ENCODE peak calls at places on chromosomes 11 and 22, in five cellular contexts. J is left ventricle myocardium inferior; F is CD8-positive, alpha-beta T cell; N is tibial nerve; Q is prostate gland. U is an unnamed sample. For H3K9me3 and H3K4me1, the result is how much of the 10 kb centered on the place peaks cover.

GRCh38 chr11:119975561-119976152 is 162.3 kb downstream of the TRIM29 start:
- DNase-seq in F (no peak), J (peak), N (no peak), Q (no peak), U (no peak)

GRCh38 chr11:66359662-66360087 is 11.9 kb downstream of the SLC29A2 start:
- DNase-seq in N (no peak), J (no peak), Q (no peak), F (no peak), U (no peak)

GRCh38 chr11:86147004-86147403 is 78.1 kb upstream of the PICALM start:
- DNase-seq in F (no peak), Q (no peak), N (no peak), J (no peak), U (no peak)

GRCh38 chr11:121464352-121464946 is 11.7 kb upstream of the SORL1-AS1 start:
- DNase-seq in Q (peak), F (peak), J (peak), N (no peak), U (peak)

GRCh38 chr11:66462911-66463310 is 3.8 kb upstream of the PELI3 start:
- DNase-seq in N (no peak), F (no peak), J (no peak), Q (no peak), U (no peak)

GRCh38 chr11:76670475-76671235 is at the start of gene LRRC32:
- DNase-seq in J (peak), N (peak), Q (no peak), F (no peak), U (peak)

GRCh38 chr11:93209476-93209875 is 11.7 kb upstream of the SLC36A4 start:
- DNase-seq in F (no peak), N (no peak), J (no peak), Q (no peak), U (no peak)

GRCh38 chr22:39144101-39144815 is 8.2 kb downstream of the CBX7 start:
- DNase-seq in Q (no peak), J (no peak), N (no peak), F (peak), U (peak)

GRCh38 chr11:130725417-130726233 is 190.7 kb downstream of the SNX19 start:
- DNase-seq in Q (no peak), F (no peak), N (no peak), J (no peak), U (no peak)

GRCh38 chr11:94768602-94769511 is 701 bp downstream of the AMOTL1 start:
- DNase-seq in Q (peak), N (peak), F (no peak), J (peak), U (peak)

GRCh38 chr22:36145881-36146280 is 14.7 kb downstream of the APOL3 start:
- DNase-seq in Q (no peak), F (no peak), N (no peak), J (no peak), U (no peak)

GRCh38 chr11:27282141-27282590 is 80.8 kb downstream of the CCDC34 start:
- DNase-seq in J (peak), N (peak), F (no peak), Q (no peak), U (peak)

GRCh38 chr22:39664485-39665200 is 94.1 kb downstream of the CACNA1I start:
- DNase-seq in Q (no peak), J (no peak), F (peak), N (no peak), U (no peak)

GRCh38 chr22:24554316-24555159 is at the start of gene GUCD1:
- DNase-seq in J (peak), N (no peak), F (peak), Q (peak), U (no peak)

GRCh38 chr11:62545437-62546243 is 966 bp downstream of the AHNAK start:
- DNase-seq in F (peak), N (peak), J (peak), Q (peak), U (peak)

GRCh38 chr11:125902315-125902926 is 585 bp downstream of the PUS3 start:
- DNase-seq in F (no peak), N (no peak), Q (no peak), J (no peak), U (no peak)

GRCh38 chr11:88341852-88342251 is 4.3 kb upstream of the CTSC start:
- DNase-seq in F (no peak), J (no peak), N (no peak), Q (no peak), U (no peak)

DNA sequence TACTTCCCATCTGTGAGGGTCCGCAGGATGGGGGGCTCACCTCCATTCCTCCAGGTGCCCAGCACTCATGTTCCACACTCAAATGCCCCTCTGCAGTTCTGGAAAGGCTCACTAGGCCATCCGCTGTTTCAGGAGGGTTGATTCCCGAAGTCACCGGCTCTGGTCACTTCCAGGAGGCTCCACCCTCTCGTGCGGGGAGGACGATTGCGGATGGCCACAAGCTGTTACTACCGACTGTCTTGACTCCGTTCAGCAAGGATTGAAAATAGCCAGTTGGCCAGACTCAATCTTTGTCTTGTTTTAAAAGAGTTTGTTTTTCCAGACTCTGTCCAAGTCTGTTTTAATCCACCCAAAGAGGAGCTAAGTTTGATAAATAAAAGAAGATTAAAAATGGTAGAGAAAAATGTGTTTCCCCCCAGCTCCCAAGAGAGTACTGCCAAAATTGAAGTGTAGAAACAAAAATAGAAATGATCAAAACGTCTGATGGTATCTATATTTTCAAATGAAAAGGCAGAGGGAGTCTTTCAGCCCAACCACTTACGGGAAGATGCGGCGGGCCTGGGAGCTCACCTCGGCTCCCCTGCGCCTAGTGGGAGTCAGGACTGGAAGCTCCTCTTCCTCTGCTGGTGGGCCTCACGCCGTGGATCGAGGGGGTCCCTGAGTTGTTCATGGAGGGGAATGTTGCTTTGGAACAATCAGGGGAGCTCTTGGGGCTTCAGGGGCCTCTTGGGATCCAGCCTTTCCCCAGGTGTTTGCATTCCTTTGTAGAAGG is 1280.8 kb downstream of the BRD1 start:
- DNase-seq in F (no peak), N (no peak), Q (no peak), J (no peak), U (no peak)
- H3K9me3 ChIP-seq in F (under half), N (under half), Q (under half), J (under half), U (under half)

GRCh38 chr22:32850157-32850556 is 48.7 kb downstream of the TIMP3 start:
- DNase-seq in N (no peak), F (no peak), J (no peak), Q (no peak), U (no peak)

GRCh38 chr22:32849501-32849900 is 48.0 kb downstream of the TIMP3 start:
- DNase-seq in J (no peak), F (no peak), N (no peak), Q (no peak), U (no peak)

GRCh38 chr22:32847067-32847491 is 45.6 kb downstream of the TIMP3 start:
- DNase-seq in N (no peak), F (no peak), J (peak), Q (peak), U (no peak)

GRCh38 chr22:32850591-32851517 is 49.3 kb downstream of the TIMP3 start:
- DNase-seq in J (peak), N (peak), Q (no peak), F (no peak), U (no peak)

DNA sequence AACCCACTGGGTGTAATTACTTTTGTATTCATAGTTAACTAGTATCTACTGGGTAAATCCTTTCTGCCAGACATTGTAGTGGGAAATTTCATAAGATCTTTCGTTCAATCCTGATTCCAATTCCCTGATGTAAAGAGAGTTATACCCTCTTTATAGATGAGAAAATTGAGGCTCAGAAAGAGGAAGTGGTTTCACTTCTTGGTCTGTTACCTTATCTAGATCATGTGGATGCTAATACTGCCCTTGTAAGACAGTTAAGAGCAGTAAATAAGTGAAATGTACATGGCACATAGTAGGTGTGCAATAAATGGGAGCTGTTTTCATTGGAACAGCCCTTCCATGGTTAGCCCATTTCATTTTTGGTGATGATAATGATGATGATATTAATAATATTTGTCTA is 46.7 kb downstream of the TIMP3 start:
- DNase-seq in Q (no peak), J (no peak), F (no peak), N (no peak), U (no peak)
- H3K4me1 ChIP-seq in Q (under half), J (half or more), F (under half), N (under half), U (under half)

GRCh38 chr22:21736084-21736642 is 569 bp upstream of the YPEL1 start:
- DNase-seq in N (no peak), Q (no peak), J (no peak), F (no peak), U (no peak)
- H3K27ac ChIP-seq in N (peak), Q (no peak), J (peak), F (no peak), U (no peak)

GRCh38 chr22:30982501-30982900 is 13.4 kb downstream of the TUG1 start:
- DNase-seq in J (no peak), F (no peak), Q (no peak), N (no peak), U (no peak)
- H3K9me3 ChIP-seq in J (half or more), F (under half), Q (under half), N (under half), U (under half)

GRCh38 chr11:83115992-83116641 is 40.8 kb upstream of the PCF11 start:
- DNase-seq in Q (no peak), N (no peak), F (no peak), J (no peak), U (no peak)

GRCh38 chr11:83118814-83119213 is 38.1 kb upstream of the PCF11 start:
- DNase-seq in J (no peak), Q (no peak), F (no peak), N (no peak), U (no peak)

GRCh38 chr11:83120328-83120727 is 36.6 kb upstream of the PCF11 start:
- DNase-seq in N (no peak), J (no peak), F (no peak), Q (no peak), U (no peak)

GRCh38 chr11:83122050-83122449 is 34.9 kb upstream of the PCF11 start:
- DNase-seq in F (no peak), Q (no peak), N (no peak), J (no peak), U (no peak)

GRCh38 chr11:83119216-83119615 is 37.7 kb upstream of the PCF11 start:
- DNase-seq in N (no peak), J (no peak), F (no peak), Q (no peak), U (no peak)
- H3K4me1 ChIP-seq in N (under half), J (under half), F (half or more), Q (under half), U (under half)

GRCh38 chr11:35215945-35216344 is 77.0 kb downstream of the CD44 start:
- DNase-seq in Q (no peak), J (no peak), F (no peak), N (no peak), U (no peak)

GRCh38 chr11:35214792-35215193 is 75.8 kb downstream of the CD44 start:
- DNase-seq in J (no peak), N (no peak), F (no peak), Q (no peak), U (no peak)

GRCh38 chr11:35216962-35217667 is 78.1 kb downstream of the CD44 start:
- DNase-seq in Q (no peak), J (no peak), F (peak), N (no peak), U (no peak)

GRCh38 chr11:35223429-35223828 is 84.5 kb downstream of the CD44 start:
- DNase-seq in N (no peak), F (no peak), Q (no peak), J (no peak), U (peak)

DNA sequence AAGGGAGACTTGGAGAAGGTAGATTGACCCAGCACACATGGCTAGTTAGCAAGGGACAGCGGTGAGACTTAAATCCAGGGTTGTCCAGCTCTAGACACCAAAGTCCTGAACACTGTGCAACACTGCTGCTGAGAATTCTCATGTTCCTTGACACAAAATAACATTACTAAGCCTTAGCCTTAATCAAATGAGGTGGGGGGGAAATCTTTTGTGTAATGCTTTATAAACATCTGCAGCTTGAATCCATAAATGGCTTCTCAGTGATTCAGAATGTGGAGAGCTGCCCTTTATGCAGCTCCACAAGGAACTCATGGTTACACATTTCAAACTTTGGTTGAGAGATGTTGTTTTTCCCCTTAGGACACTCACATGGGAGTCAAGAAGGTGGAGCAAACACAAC is 80.0 kb downstream of the CD44 start:
- DNase-seq in F (no peak), J (no peak), Q (no peak), N (no peak), U (no peak)
- H3K27ac ChIP-seq in F (no peak), J (no peak), Q (no peak), N (peak), U (no peak)

DNA sequence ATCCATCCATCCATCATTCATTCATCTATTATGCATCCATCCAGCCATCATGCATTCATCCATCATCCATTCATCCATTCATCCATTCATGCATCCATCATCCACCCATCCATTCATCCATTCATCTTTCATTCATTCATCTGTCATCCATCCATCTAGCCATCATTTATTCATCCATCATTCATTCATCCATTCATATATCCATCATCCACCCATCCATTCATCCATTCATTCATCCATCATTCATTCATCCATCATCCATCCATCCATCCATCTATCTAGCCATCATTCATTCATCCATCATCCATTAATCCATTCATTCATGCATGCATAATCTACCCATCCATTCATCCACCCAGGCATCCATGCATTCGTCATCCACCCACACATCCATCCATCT is 1450.3 kb downstream of the TBC1D22A start:
- DNase-seq in Q (no peak), F (no peak), N (no peak), J (no peak), U (no peak)
- H3K9me3 ChIP-seq in Q (under half), F (under half), N (under half), J (under half), U (under half)

DNA sequence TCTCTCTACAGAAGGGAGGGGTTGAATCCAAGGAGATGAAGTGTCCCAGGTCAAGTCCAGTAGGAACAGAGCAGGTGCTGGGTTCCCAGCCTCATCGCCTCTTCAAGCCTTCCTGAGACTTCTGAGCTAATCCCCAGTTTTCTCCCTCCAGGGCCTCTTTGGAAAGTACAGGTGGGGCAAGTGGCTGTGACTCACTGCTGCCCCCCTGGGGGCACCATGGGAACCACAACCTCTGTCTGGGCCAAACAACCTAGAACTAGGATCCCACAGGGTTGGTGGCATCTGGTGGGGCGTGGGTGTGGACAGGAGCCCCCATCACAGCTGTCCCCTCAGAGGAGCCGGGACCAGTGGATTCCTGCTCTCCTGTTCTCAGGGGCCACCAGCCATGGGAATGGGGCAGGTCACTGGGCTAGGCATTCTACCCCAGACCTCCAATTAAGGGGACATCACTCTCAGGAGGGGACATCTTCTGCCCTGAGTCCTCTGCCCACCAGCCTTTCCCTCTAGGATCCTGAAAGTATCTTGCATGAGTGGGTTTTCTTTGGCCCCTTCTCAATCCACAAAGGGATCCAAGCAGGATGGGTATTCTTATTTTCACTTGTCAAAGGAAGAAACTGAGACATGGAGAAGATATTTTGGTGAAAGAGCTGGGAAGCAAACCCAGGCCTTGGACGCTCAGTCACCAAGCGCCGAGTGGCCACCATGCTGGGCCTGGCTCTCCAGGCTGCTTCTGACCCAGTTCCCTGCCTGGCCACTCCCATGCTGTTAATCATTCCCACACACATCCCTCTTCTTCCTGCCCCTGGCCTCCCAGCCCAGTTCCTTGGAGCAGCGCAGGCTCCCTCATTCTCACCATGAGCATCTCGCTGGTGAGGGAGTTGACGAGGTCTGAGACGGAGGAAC is 23.8 kb downstream of the LRRC10B start:
- DNase-seq in F (peak), J (no peak), Q (no peak), N (no peak), U (no peak)
- H3K4me1 ChIP-seq in F (under half), J (half or more), Q (under half), N (under half), U (under half)

U was measured in kidney.